ENCODE peak calls at places on chromosomes 11 and 22, in five cellular contexts. V, C, D, J and O are unnamed samples.

GRCh38 chr22:42296381-42296853 is 26.0 kb upstream of the TCF20 start:
- DNase-seq in D (no peak), V (no peak), C (no peak), J (no peak), O (peak)

GRCh38 chr11:125343732-125344131 is 152.3 kb downstream of the FEZ1 start:
- DNase-seq in J (no peak), C (no peak), D (no peak), V (no peak), O (no peak)

GRCh38 chr11:126383301-126384052 is 28.0 kb downstream of the ST3GAL4 start:
- DNase-seq in D (no peak), V (no peak), J (no peak), C (no peak), O (no peak)

GRCh38 chr11:14358729-14359439 is at the start of gene RRAS2:
- DNase-seq in C (peak), J (no peak), V (peak), D (peak), O (peak)

GRCh38 chr11:44506375-44507016 is 59.0 kb upstream of the CD82 start:
- DNase-seq in V (no peak), J (no peak), C (peak), D (peak), O (no peak)

GRCh38 chr11:130197386-130198035 is 37.9 kb downstream of the ST14 start:
- DNase-seq in J (no peak), V (no peak), D (no peak), C (no peak), O (no peak)

GRCh38 chr11:99505319-99505718 is 484.6 kb downstream of the CNTN5 start:
- DNase-seq in D (peak), V (no peak), C (no peak), J (peak), O (no peak)

GRCh38 chr11:45724145-45724544 is 58.7 kb upstream of the CHST1 start:
- DNase-seq in C (no peak), V (no peak), D (no peak), J (no peak), O (no peak)

GRCh38 chr11:133978816-133979215 is 22.0 kb upstream of the IGSF9B start:
- DNase-seq in J (no peak), V (no peak), C (no peak), D (peak), O (no peak)

GRCh38 chr11:13963169-13963948 is 836 bp downstream of the SPON1 start:
- DNase-seq in C (peak), J (no peak), V (no peak), D (no peak), O (no peak)

GRCh38 chr11:33633251-33634003 is 67.2 kb downstream of the C11orf91 start:
- DNase-seq in D (peak), C (no peak), J (no peak), V (no peak), O (no peak)

GRCh38 chr11:111977141-111978027 is 40.2 kb downstream of the DIXDC1 start:
- DNase-seq in V (peak), D (peak), J (no peak), C (peak), O (peak)

GRCh38 chr11:134724779-134725140 is 312.7 kb upstream of the B3GAT1 start:
- DNase-seq in J (no peak), D (no peak), C (no peak), V (no peak), O (no peak)

GRCh38 chr11:6646631-6647281 is 8.9 kb downstream of the DCHS1 start:
- DNase-seq in C (no peak), J (no peak), D (peak), V (no peak), O (no peak)

GRCh38 chr11:67082071-67082791 is 25.6 kb downstream of the RHOD start:
- DNase-seq in D (peak), J (no peak), V (no peak), C (no peak), O (no peak)

GRCh38 chr11:2298795-2299747 is 2.6 kb downstream of the C11orf21 start:
- DNase-seq in J (no peak), V (no peak), D (no peak), C (peak), O (peak)

GRCh38 chr11:6576471-6577373 is 26.7 kb downstream of the RRP8 start:
- DNase-seq in C (no peak), V (no peak), D (peak), J (no peak), O (no peak)

GRCh38 chr11:19935507-19935906 is 222.9 kb downstream of the NAV2 start:
- DNase-seq in D (peak), C (no peak), V (no peak), J (no peak), O (no peak)

GRCh38 chr22:49863936-49864335 is 10.3 kb downstream of the ZBED4 start:
- DNase-seq in J (no peak), C (no peak), V (no peak), D (no peak), O (no peak)

GRCh38 chr22:17733484-17733883 is 40.8 kb downstream of the BID start:
- DNase-seq in V (no peak), C (no peak), J (no peak), D (peak), O (no peak)

GRCh38 chr11:70067036-70067435 is 11.1 kb upstream of the ANO1 start:
- DNase-seq in D (no peak), V (no peak), C (no peak), J (no peak), O (no peak)

GRCh38 chr22:41900652-41901312 is 14.1 kb downstream of the SHISA8 start:
- DNase-seq in D (no peak), J (no peak), V (no peak), C (no peak), O (no peak)

GRCh38 chr11:100910808-100911207 is 218.8 kb downstream of the PGR start:
- DNase-seq in V (no peak), J (no peak), C (no peak), D (no peak), O (no peak)

GRCh38 chr11:36241512-36241911 is 47.7 kb downstream of the COMMD9 start:
- DNase-seq in C (no peak), D (no peak), V (no peak), J (no peak), O (no peak)

GRCh38 chr11:56948991-56949390 is 39.7 kb upstream of the OR5AK2 start:
- DNase-seq in C (no peak), V (no peak), J (no peak), D (no peak), O (no peak)

GRCh38 chr11:639324-639977 is 2.4 kb downstream of the DRD4 start:
- DNase-seq in D (no peak), V (no peak), J (no peak), C (no peak), O (no peak)

GRCh38 chr22:44710474-44711235 is 8.7 kb downstream of the PRR5 start:
- DNase-seq in V (no peak), J (no peak), D (no peak), C (no peak), O (peak)

GRCh38 chr11:7245341-7245740 is 6.4 kb upstream of the SYT9 start:
- DNase-seq in D (no peak), C (no peak), V (no peak), J (no peak), O (no peak)

GRCh38 chr11:45048870-45049825 is 97.3 kb upstream of the PRDM11 start:
- DNase-seq in C (no peak), J (no peak), D (no peak), V (no peak), O (no peak)

GRCh38 chr11:133078591-133079179 is 453.6 kb downstream of the OPCML start:
- DNase-seq in V (no peak), J (no peak), D (peak), C (peak), O (peak)

GRCh38 chr22:23271597-23271908 is 91.2 kb downstream of the BCR start:
- DNase-seq in V (no peak), D (no peak), J (no peak), C (no peak), O (no peak)

GRCh38 chr11:59643390-59643789 is 25.4 kb downstream of the PATL1 start:
- DNase-seq in D (no peak), V (no peak), C (no peak), J (no peak), O (no peak)

GRCh38 chr11:926341-926916 is 759 bp downstream of the AP2A2 start:
- DNase-seq in C (peak), D (peak), V (no peak), J (peak), O (no peak)

GRCh38 chr11:15189646-15190365 is 75.1 kb downstream of the INSC start:
- DNase-seq in D (no peak), C (no peak), J (no peak), V (no peak), O (no peak)

GRCh38 chr22:44025171-44026065 is 1.3 kb downstream of the PARVB start:
- DNase-seq in J (no peak), C (no peak), D (no peak), V (peak), O (peak)